ENCODE peak calls at places on chromosomes 6 and 20, in five cellular contexts. One of them, this sample, is unnamed.

GRCh38 chr20:45095753-45096371 is 5.1 kb downstream of the KCNS1 start:
- DNase-seq in NCI-H1092: no peak
- DNase-seq in Panc1: peak; percentile 55
- DNase-seq in central memory CD8-positive, alpha-beta T cell: peak; percentile 28
- DNase-seq in AG08395: peak; percentile 70
- DNase-seq in this sample: no peak

GRCh38 chr6:116876635-116877611 is at the start of gene RFX6:
- DNase-seq in NCI-H1092: no peak
- DNase-seq in central memory CD8-positive, alpha-beta T cell: no peak
- DNase-seq in AG08395: no peak
- DNase-seq in Panc1: no peak
- DNase-seq in this sample: no peak

GRCh38 chr6:111952326-111952725 is 79.1 kb upstream of the FYN start:
- DNase-seq in central memory CD8-positive, alpha-beta T cell: no peak
- DNase-seq in Panc1: no peak
- DNase-seq in NCI-H1092: peak; percentile 9
- DNase-seq in AG08395: no peak
- DNase-seq in this sample: no peak

GRCh38 chr6:153108320-153108719 is 22.8 kb downstream of the RGS17 start:
- DNase-seq in central memory CD8-positive, alpha-beta T cell: no peak
- DNase-seq in Panc1: no peak
- DNase-seq in AG08395: peak; percentile 52
- DNase-seq in NCI-H1092: no peak
- DNase-seq in this sample: no peak

GRCh38 chr6:136887899-136888298 is 34.2 kb upstream of the SLC35D3 start:
- DNase-seq in central memory CD8-positive, alpha-beta T cell: no peak
- DNase-seq in AG08395: no peak
- DNase-seq in Panc1: no peak
- DNase-seq in NCI-H1092: no peak
- DNase-seq in this sample: no peak

GRCh38 chr6:41824571-41825569 is 37.4 kb downstream of the TOMM6 start:
- DNase-seq in Panc1: no peak
- DNase-seq in AG08395: no peak
- DNase-seq in NCI-H1092: no peak
- DNase-seq in central memory CD8-positive, alpha-beta T cell: no peak
- DNase-seq in this sample: peak; percentile 77

GRCh38 chr6:157323114-157323923 is at the start of gene TMEM242:
- DNase-seq in AG08395: peak; percentile 91
- DNase-seq in central memory CD8-positive, alpha-beta T cell: peak; percentile 84
- DNase-seq in Panc1: peak; percentile 86
- DNase-seq in NCI-H1092: no peak
- DNase-seq in this sample: peak; percentile 84

GRCh38 chr20:24118781-24119175 is 130.2 kb upstream of the GGTLC1 start:
- DNase-seq in Panc1: no peak
- DNase-seq in central memory CD8-positive, alpha-beta T cell: no peak
- DNase-seq in NCI-H1092: no peak
- DNase-seq in AG08395: peak; percentile 19
- DNase-seq in this sample: peak; percentile 76

GRCh38 chr6:43687437-43688347 is at the start of gene MRPS18A:
- DNase-seq in NCI-H1092: peak; percentile 67
- DNase-seq in AG08395: peak; percentile 88
- DNase-seq in Panc1: no peak
- DNase-seq in central memory CD8-positive, alpha-beta T cell: peak; percentile 49
- DNase-seq in this sample: no peak

GRCh38 chr6:53109612-53110011 is 39.0 kb downstream of the GCM1 start:
- DNase-seq in Panc1: no peak
- DNase-seq in AG08395: no peak
- DNase-seq in NCI-H1092: no peak
- DNase-seq in central memory CD8-positive, alpha-beta T cell: no peak
- DNase-seq in this sample: no peak

GRCh38 chr6:65410309-65410708 is 296.7 kb downstream of the EYS start:
- DNase-seq in AG08395: no peak
- DNase-seq in NCI-H1092: no peak
- DNase-seq in central memory CD8-positive, alpha-beta T cell: no peak
- DNase-seq in Panc1: no peak
- DNase-seq in this sample: no peak

GRCh38 chr20:58549231-58549630 is 34.0 kb upstream of the APCDD1L start:
- DNase-seq in AG08395: no peak
- DNase-seq in NCI-H1092: no peak
- DNase-seq in Panc1: no peak
- DNase-seq in central memory CD8-positive, alpha-beta T cell: no peak
- DNase-seq in this sample: no peak

GRCh38 chr6:138521800-138522199 is 22.5 kb upstream of the NHSL1 start:
- DNase-seq in central memory CD8-positive, alpha-beta T cell: no peak
- DNase-seq in NCI-H1092: no peak
- DNase-seq in Panc1: no peak
- DNase-seq in AG08395: no peak
- DNase-seq in this sample: no peak

This sample was measured in pulmonary artery endothelial cell.